ENCODE peak calls at places on chromosomes 6 and 20, in nine cellular contexts. J, G, Q, Y, U, M, T, O and D are unnamed samples.

GRCh38 chr6:19849196-19849595 is 12.0 kb downstream of the ID4 start:
- DNase-seq in J (no peak), G (no peak), Q (no peak), Y (no peak), U (no peak), M (no peak), T (no peak), O (no peak), D (no peak)

GRCh38 chr6:15246217-15247211 is 645 bp downstream of the JARID2 start:
- DNase-seq in J (no peak), G (no peak), Q (no peak), Y (peak; percentile 40), U (no peak), M (no peak), T (no peak), O (no peak), D (peak; percentile 37)

GRCh38 chr20:36768768-36769430 is 4.7 kb downstream of the DSN1 start:
- DNase-seq in J (peak; percentile 39), G (no peak), Q (no peak), Y (no peak), U (no peak), M (no peak), T (no peak), O (peak; percentile 52), D (no peak)

GRCh38 chr6:138454976-138455706 is 44.2 kb downstream of the NHSL1 start:
- DNase-seq in J (peak; percentile 33), G (no peak), Q (peak; percentile 58), Y (peak; percentile 33), U (peak; percentile 12), M (peak; percentile 82), T (peak; percentile 29), O (no peak), D (no peak)

GRCh38 chr6:107353773-107354382 is 105.5 kb downstream of the PDSS2 start:
- DNase-seq in J (no peak), G (no peak), Q (no peak), Y (no peak), U (no peak), M (no peak), T (peak; percentile 26), O (no peak), D (no peak)

GRCh38 chr20:58043866-58044140 is 184.7 kb downstream of the ANKRD60 start:
- DNase-seq in J (no peak), G (no peak), Q (no peak), Y (no peak), U (no peak), M (no peak), T (no peak), O (no peak), D (no peak)

GRCh38 chr6:34152042-34152524 is 6.2 kb upstream of the GRM4 start:
- DNase-seq in J (no peak), G (no peak), Q (no peak), Y (no peak), U (no peak), M (no peak), T (no peak), O (no peak), D (no peak)

GRCh38 chr6:16333580-16333979 is 95.2 kb downstream of the GMPR start:
- DNase-seq in J (peak; percentile 73), G (no peak), Q (no peak), Y (no peak), U (peak; percentile 85), M (no peak), T (peak; percentile 88), O (no peak), D (peak; percentile 60)

GRCh38 chr6:14371530-14371929 is 254.0 kb downstream of the CD83 start:
- DNase-seq in J (no peak), G (no peak), Q (no peak), Y (no peak), U (no peak), M (no peak), T (no peak), O (no peak), D (no peak)

GRCh38 chr6:158560787-158561246 is 926 bp downstream of the TMEM181 start:
- DNase-seq in J (no peak), G (no peak), Q (no peak), Y (no peak), U (no peak), M (peak; percentile 58), T (peak; percentile 30), O (no peak), D (no peak)

DNA sequence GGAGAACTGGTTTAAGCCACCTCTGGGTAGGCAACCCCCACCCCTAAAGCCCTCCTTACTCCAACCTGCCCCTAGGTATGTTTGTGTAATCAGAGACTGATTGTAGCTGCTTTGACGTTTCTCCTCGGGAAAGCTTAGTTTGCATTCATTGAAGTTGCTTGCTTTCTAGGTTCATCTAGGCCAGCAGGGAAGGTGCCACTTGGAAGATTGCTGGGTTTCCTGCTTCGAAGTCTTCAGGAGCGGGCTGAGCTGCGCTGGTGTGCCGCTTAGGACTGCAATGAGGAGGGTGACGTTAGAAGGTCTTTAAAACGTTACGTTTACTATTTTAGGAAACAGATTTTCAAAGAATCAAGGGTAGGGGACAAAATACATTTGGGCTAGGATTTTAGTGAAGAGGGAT is 92.8 kb upstream of the PRDM1 start:
- DNase-seq in J (no peak), G (no peak), Q (no peak), Y (no peak), U (no peak), M (no peak), T (peak; percentile 32), O (no peak), D (no peak)
- TF ChIP-seq CTCF in J (no peak), G (no peak), Q (no peak), Y (no peak), U (no peak), M (no peak), T (no peak), O (no peak), D (no peak)

GRCh38 chr6:142915129-142915697 is 29.8 kb downstream of the HIVEP2 start:
- DNase-seq in J (no peak), G (no peak), Q (no peak), Y (no peak), U (no peak), M (no peak), T (no peak), O (no peak), D (peak; percentile 20)

GRCh38 chr6:142914371-142914770 is 30.6 kb downstream of the HIVEP2 start:
- DNase-seq in J (no peak), G (no peak), Q (no peak), Y (no peak), U (no peak), M (no peak), T (no peak), O (no peak), D (no peak)

GRCh38 chr6:142916881-142917280 is 28.1 kb downstream of the HIVEP2 start:
- DNase-seq in J (no peak), G (no peak), Q (no peak), Y (no peak), U (no peak), M (no peak), T (no peak), O (no peak), D (no peak)

GRCh38 chr6:142913511-142914047 is 31.4 kb downstream of the HIVEP2 start:
- DNase-seq in J (no peak), G (no peak), Q (no peak), Y (peak; percentile 66), U (no peak), M (no peak), T (no peak), O (no peak), D (no peak)

DNA sequence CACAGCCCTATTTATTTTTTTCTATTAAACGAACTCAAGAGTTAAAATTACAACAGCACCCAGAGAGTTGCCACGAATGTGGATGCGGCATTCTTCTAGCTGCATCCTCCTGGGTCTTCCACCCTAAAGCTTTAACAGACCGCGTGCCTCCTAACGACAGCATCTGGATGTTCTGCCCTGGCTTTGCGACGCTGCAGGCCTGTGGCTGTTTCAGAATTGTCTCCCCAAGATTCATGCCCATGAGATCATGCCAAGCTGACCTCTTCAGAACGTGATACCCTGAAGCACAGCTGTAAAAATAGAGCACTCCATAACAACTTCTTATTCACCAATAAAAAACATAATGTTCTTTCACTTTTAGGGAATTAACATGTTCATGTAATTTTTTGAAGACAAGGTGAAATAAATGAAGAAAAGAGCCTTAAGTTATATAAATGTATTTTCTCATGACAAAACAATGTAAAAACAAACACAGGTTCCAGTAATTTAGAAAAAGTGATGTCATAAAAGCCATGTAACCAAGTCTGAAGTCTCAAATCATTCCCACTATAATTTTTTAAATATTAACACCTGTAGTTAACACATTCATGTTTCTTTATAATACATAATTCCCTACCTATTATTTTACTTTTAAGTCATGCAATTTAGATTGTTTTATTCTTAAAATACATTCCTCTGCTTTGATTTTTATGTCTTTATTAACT is 26.5 kb downstream of the HIVEP2 start:
- DNase-seq in J (no peak), G (no peak), Q (no peak), Y (no peak), U (no peak), M (no peak), T (peak; percentile 19), O (no peak), D (no peak)
- H3K4me3 ChIP-seq in J (no peak overlapping the region), G (no peak overlapping the region), Q (no peak overlapping the region), Y (no peak overlapping the region), U (no peak overlapping the region), M (no peak overlapping the region), T (no peak overlapping the region), O (no peak overlapping the region), D (no peak overlapping the region)

DNA sequence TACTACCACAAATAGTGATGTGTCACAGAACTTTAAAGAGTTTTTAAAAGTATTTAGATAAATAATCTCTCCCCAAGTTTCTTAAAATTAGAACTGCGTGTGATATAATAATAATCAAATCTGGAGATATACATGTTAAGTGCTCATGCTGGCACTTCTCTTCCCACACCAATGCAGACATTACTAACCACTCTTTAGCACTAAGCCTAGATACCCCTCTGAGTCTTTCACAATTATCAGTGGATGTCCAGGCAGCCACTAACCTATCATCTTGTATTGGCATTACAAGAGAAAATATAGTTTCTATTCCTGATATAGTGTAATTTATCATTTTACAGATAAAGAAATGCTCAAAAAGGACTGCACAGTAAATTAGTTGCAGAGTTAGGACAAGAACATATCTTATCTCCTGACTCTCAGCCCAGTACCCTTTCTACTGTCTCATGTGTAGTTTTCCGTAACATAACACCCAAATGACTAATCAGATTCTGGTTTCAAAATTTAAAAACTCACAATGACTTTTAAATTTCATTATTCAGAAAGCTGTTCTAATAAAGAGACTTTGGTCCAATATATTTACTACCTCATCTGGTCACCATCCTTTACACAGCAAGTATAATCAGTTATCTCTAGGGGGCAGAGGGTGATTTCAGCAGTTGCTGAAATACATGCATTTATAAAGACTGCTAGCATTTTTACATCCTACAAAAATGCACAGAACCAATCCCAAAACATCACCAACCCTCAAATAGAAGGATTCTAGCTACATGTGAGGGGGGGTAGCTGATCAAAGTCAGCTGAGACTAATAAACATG is 215.5 kb upstream of the MCHR2 start:
- DNase-seq in J (peak; percentile 38), G (no peak), Q (no peak), Y (no peak), U (peak; percentile 23), M (no peak), T (peak; percentile 35), O (no peak), D (no peak)
- TF ChIP-seq CTCF in J (no peak), G (no peak), Q (no peak), Y (no peak), U (no peak), M (no peak), T (no peak), O (peak; percentile 4), D (no peak)

DNA sequence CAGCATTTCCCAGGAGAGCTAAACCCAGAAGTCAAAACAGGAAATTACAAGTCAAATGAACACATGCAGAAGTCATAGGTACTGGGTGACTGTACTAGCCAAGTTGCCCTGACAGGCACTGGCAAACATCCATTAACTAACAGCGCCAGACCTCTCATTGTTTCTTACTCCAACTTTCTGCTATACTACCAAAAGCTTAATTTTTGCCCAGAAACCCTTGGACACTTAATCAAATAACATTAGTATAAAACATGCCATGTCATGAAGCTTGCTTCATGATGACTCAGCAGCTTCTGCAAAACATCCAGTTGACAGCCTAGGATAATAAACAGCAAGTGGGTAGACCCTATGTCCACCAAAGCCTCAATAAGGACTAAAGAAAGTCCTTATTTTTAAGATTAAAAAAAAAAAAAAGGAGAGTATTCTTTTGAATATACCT is 3.5 kb downstream of the NUP153 start:
- DNase-seq in J (peak; percentile 97), G (no peak), Q (no peak), Y (no peak), U (peak; percentile 83), M (no peak), T (peak; percentile 83), O (no peak), D (peak; percentile 97)
- H3K4me3 ChIP-seq in J (no peak overlapping the region), G (no peak overlapping the region), Q (no peak overlapping the region), Y (no peak overlapping the region), U (peak overlapping the region; percentile 15), M (no peak overlapping the region), T (no peak overlapping the region), O (no peak overlapping the region), D (no peak overlapping the region)